ENCODE peak calls at places on chromosomes 16 and 17, in five cellular contexts. I is BJ, N is mucosa of gallbladder, O is foreskin fibroblast, R is NAMALWA. T is an unnamed sample.

GRCh38 chr17:38425744-38426143 is 2.5 kb upstream of the ARHGAP23 start:
- DNase-seq in I (no peak), N (no peak), O (no peak), R (no peak), T (no peak)

GRCh38 chr16:66258916-66259845 is 107.3 kb upstream of the CDH5 start:
- DNase-seq in I (no peak), N (no peak), O (no peak), R (no peak), T (no peak)

GRCh38 chr17:71762526-71762925 is 358.3 kb upstream of the SOX9 start:
- DNase-seq in I (no peak), N (peak; percentile 31), O (no peak), R (no peak), T (no peak)

GRCh38 chr17:45013021-45013997 is 38.1 kb downstream of the DCAKD start:
- DNase-seq in I (no peak), N (no peak), O (no peak), R (no peak), T (no peak)

GRCh38 chr16:82481455-82481854 is 145.3 kb upstream of the CDH13 start:
- DNase-seq in I (no peak), N (no peak), O (no peak), R (no peak), T (no peak)

GRCh38 chr17:61833536-61834203 is 29.7 kb downstream of the BRIP1 start:
- DNase-seq in I (peak; percentile 59), N (no peak), O (peak; percentile 72), R (no peak), T (no peak)

GRCh38 chr16:4825196-4825595 is 21.9 kb downstream of the GLYR1 start:
- DNase-seq in I (no peak), N (no peak), O (no peak), R (no peak), T (no peak)

GRCh38 chr17:48567646-48568354 is 10.3 kb downstream of the HOXB4 start:
- DNase-seq in I (no peak), N (no peak), O (no peak), R (no peak), T (no peak)

GRCh38 chr16:15843635-15844279 is 13.1 kb downstream of the MYH11 start:
- DNase-seq in I (no peak), N (no peak), O (no peak), R (no peak), T (no peak)

GRCh38 chr16:77113835-77114234 is 77.2 kb upstream of the MON1B start:
- DNase-seq in I (no peak), N (no peak), O (no peak), R (no peak), T (no peak)

GRCh38 chr16:4114257-4115208 is 1.7 kb downstream of the ADCY9 start:
- DNase-seq in I (no peak), N (no peak), O (no peak), R (no peak), T (no peak)

GRCh38 chr17:1482686-1483445 is 9.6 kb downstream of the MYO1C start:
- DNase-seq in I (no peak), N (no peak), O (no peak), R (no peak), T (no peak)

GRCh38 chr17:83096401-83097220 is 17.2 kb downstream of the METRNL start:
- DNase-seq in I (no peak), N (no peak), O (no peak), R (peak; percentile 31), T (no peak)

GRCh38 chr17:6353161-6353560 is 81.8 kb downstream of the AIPL1 start:
- DNase-seq in I (no peak), N (no peak), O (no peak), R (no peak), T (no peak)

GRCh38 chr17:78883533-78884131 is 19.4 kb downstream of the CEP295NL start:
- DNase-seq in I (peak; percentile 88), N (peak; percentile 80), O (peak; percentile 98), R (no peak), T (peak; percentile 68)

GRCh38 chr17:15657868-15658775 is 26.0 kb downstream of the TRIM16 start:
- DNase-seq in I (no peak), N (no peak), O (no peak), R (no peak), T (no peak)

GRCh38 chr16:84673203-84673535 is 24.9 kb downstream of the KLHL36 start:
- DNase-seq in I (no peak), N (no peak), O (no peak), R (no peak), T (no peak)

GRCh38 chr16:89408315-89408714 is 82.0 kb downstream of the ANKRD11 start:
- DNase-seq in I (no peak), N (no peak), O (no peak), R (no peak), T (no peak)

GRCh38 chr17:58760248-58760647 is 4.6 kb downstream of the PPM1E start:
- DNase-seq in I (no peak), N (no peak), O (no peak), R (no peak), T (no peak)

GRCh38 chr17:52297230-52298010 is 138.9 kb upstream of the CA10 start:
- DNase-seq in I (no peak), N (no peak), O (no peak), R (peak; percentile 28), T (no peak)

GRCh38 chr17:21199311-21199710 is 14.7 kb downstream of the TMEM11 start:
- DNase-seq in I (peak; percentile 83), N (no peak), O (peak; percentile 50), R (no peak), T (no peak)

GRCh38 chr16:3179651-3180050 is 8.4 kb upstream of the OR1F1 start:
- DNase-seq in I (no peak), N (no peak), O (no peak), R (no peak), T (no peak)

GRCh38 chr16:9469512-9469911 is 378.1 kb downstream of the HAPSTR1 start:
- DNase-seq in I (no peak), N (no peak), O (peak; percentile 1), R (no peak), T (no peak)

GRCh38 chr17:13266596-13266995 is 248.8 kb upstream of the ELAC2 start:
- DNase-seq in I (peak; percentile 12), N (no peak), O (peak; percentile 10), R (no peak), T (no peak)

GRCh38 chr17:50488880-50489279 is 10.2 kb downstream of the RSAD1 start:
- DNase-seq in I (no peak), N (no peak), O (no peak), R (no peak), T (no peak)

GRCh38 chr17:38320482-38320881 is 23.3 kb downstream of the GPR179 start:
- DNase-seq in I (no peak), N (no peak), O (no peak), R (no peak), T (no peak)

GRCh38 chr17:3531266-3532101 is 26.1 kb downstream of the TRPV3 start:
- DNase-seq in I (no peak), N (no peak), O (no peak), R (no peak), T (no peak)

GRCh38 chr16:57305159-57305811 is 20.8 kb upstream of the PLLP start:
- DNase-seq in I (no peak), N (no peak), O (no peak), R (no peak), T (no peak)

GRCh38 chr17:35295686-35296085 is 52.8 kb downstream of the SLFN5 start:
- DNase-seq in I (no peak), N (no peak), O (no peak), R (no peak), T (no peak)

GRCh38 chr16:85061566-85061965 is 34.0 kb downstream of the KIAA0513 start:
- DNase-seq in I (no peak), N (peak; percentile 33), O (no peak), R (no peak), T (peak; percentile 67)

GRCh38 chr16:48366165-48367093 is 18.8 kb downstream of the SIAH1 start:
- DNase-seq in I (peak; percentile 85), N (peak; percentile 45), O (peak; percentile 71), R (peak; percentile 86), T (no peak)

GRCh38 chr16:66603537-66604375 is 748 bp upstream of the CMTM3 start:
- DNase-seq in I (peak; percentile 31), N (peak; percentile 61), O (peak; percentile 47), R (peak; percentile 52), T (peak; percentile 55)

GRCh38 chr16:11398851-11399250 is 53.6 kb downstream of the RMI2 start:
- DNase-seq in I (no peak), N (no peak), O (no peak), R (no peak), T (peak; percentile 14)

GRCh38 chr16:84281077-84281476 is 13.6 kb upstream of the WFDC1 start:
- DNase-seq in I (no peak), N (no peak), O (no peak), R (peak; percentile 67), T (no peak)

GRCh38 chr17:32627233-32628008 is 140.6 kb downstream of the CDK5R1 start:
- DNase-seq in I (no peak), N (no peak), O (no peak), R (no peak), T (no peak)

GRCh38 chr16:10828851-10829331 is 10.3 kb upstream of the TVP23A start:
- DNase-seq in I (peak; percentile 30), N (peak; percentile 93), O (peak; percentile 76), R (no peak), T (peak; percentile 78)

GRCh38 chr17:36761203-36761945 is 160.0 kb downstream of the MRM1 start:
- DNase-seq in I (no peak), N (no peak), O (no peak), R (no peak), T (no peak)